ENCODE peak calls at places on chromosomes 3 and 15, in five cellular contexts. One of them, this sample, is unnamed.
A peak's percentile ranks its signal among the peaks of the same experiment; 100 is the strongest.

GRCh38 chr15:69668963-69669362 is 216.3 kb downstream of the RPLP1 start:
- DNase-seq in K562: no peak
- DNase-seq in A549: no peak
- DNase-seq in GM12878: peak; percentile 82
- DNase-seq in HepG2: no peak
- DNase-seq in this sample: no peak

GRCh38 chr15:70584838-70585706 is 178.3 kb downstream of the UACA start:
- DNase-seq in K562: no peak
- DNase-seq in HepG2: peak; percentile 84
- DNase-seq in A549: peak; percentile 52
- DNase-seq in GM12878: no peak
- DNase-seq in this sample: peak; percentile 41

GRCh38 chr3:187020376-187020775 is 90.0 kb downstream of the ST6GAL1 start:
- DNase-seq in K562: no peak
- DNase-seq in A549: no peak
- DNase-seq in GM12878: no peak
- DNase-seq in HepG2: no peak
- DNase-seq in this sample: no peak

GRCh38 chr3:13064469-13064868 is 8.8 kb downstream of the IQSEC1 start:
- DNase-seq in K562: no peak
- DNase-seq in GM12878: no peak
- DNase-seq in HepG2: no peak
- DNase-seq in A549: no peak
- DNase-seq in this sample: no peak

GRCh38 chr3:196073188-196073838 is 8.6 kb downstream of the TFRC start:
- DNase-seq in K562: peak; percentile 75
- DNase-seq in GM12878: peak; percentile 50
- DNase-seq in A549: peak; percentile 58
- DNase-seq in HepG2: peak; percentile 40
- DNase-seq in this sample: peak; percentile 69

GRCh38 chr15:61364871-61365270 is 135.8 kb upstream of the RORA start:
- DNase-seq in HepG2: peak; percentile 18
- DNase-seq in GM12878: no peak
- DNase-seq in A549: no peak
- DNase-seq in K562: no peak
- DNase-seq in this sample: peak; percentile 44

GRCh38 chr15:38768970-38769369 is 204.4 kb upstream of the RASGRP1 start:
- DNase-seq in K562: peak; percentile 12
- DNase-seq in A549: peak; percentile 14
- DNase-seq in HepG2: no peak
- DNase-seq in GM12878: no peak
- DNase-seq in this sample: peak; percentile 15

GRCh38 chr15:42338500-42338899 is 20.8 kb upstream of the CAPN3 start:
- DNase-seq in HepG2: no peak
- DNase-seq in K562: no peak
- DNase-seq in A549: no peak
- DNase-seq in GM12878: no peak
- DNase-seq in this sample: no peak

GRCh38 chr15:68695061-68695595 is 116.3 kb downstream of the CORO2B start:
- DNase-seq in GM12878: no peak
- DNase-seq in A549: no peak
- DNase-seq in K562: no peak
- DNase-seq in HepG2: no peak
- DNase-seq in this sample: no peak

GRCh38 chr3:109994853-109995252 is 657.5 kb upstream of the DPPA4 start:
- DNase-seq in HepG2: no peak
- DNase-seq in K562: no peak
- DNase-seq in GM12878: no peak
- DNase-seq in A549: no peak
- DNase-seq in this sample: no peak

GRCh38 chr3:177109688-177110087 is 87.6 kb downstream of the TBL1XR1 start:
- DNase-seq in A549: peak; percentile 4
- DNase-seq in HepG2: no peak
- DNase-seq in GM12878: no peak
- DNase-seq in K562: peak; percentile 21
- DNase-seq in this sample: no peak

GRCh38 chr15:44706946-44707636 is 4.0 kb downstream of the PATL2 start:
- DNase-seq in K562: no peak
- DNase-seq in GM12878: no peak
- DNase-seq in A549: no peak
- DNase-seq in HepG2: no peak
- DNase-seq in this sample: no peak

GRCh38 chr3:17742092-17742836 is at the start of gene TBC1D5:
- DNase-seq in HepG2: peak; percentile 94
- DNase-seq in GM12878: peak; percentile 91
- DNase-seq in K562: peak; percentile 99
- DNase-seq in A549: peak; percentile 98
- DNase-seq in this sample: peak; percentile 89

GRCh38 chr3:54870423-54870822 is 57.4 kb downstream of the LRTM1 start:
- DNase-seq in GM12878: no peak
- DNase-seq in HepG2: peak; percentile 14
- DNase-seq in K562: peak; percentile 21
- DNase-seq in A549: peak; percentile 47
- DNase-seq in this sample: no peak

GRCh38 chr3:170721563-170721962 is 135.7 kb upstream of the SLC7A14 start:
- DNase-seq in GM12878: no peak
- DNase-seq in HepG2: no peak
- DNase-seq in K562: no peak
- DNase-seq in A549: no peak
- DNase-seq in this sample: no peak

GRCh38 chr15:64911317-64912186 is at the start of gene ANKDD1A:
- DNase-seq in HepG2: no peak
- DNase-seq in K562: no peak
- DNase-seq in A549: peak; percentile 70
- DNase-seq in GM12878: no peak
- DNase-seq in this sample: peak; percentile 90

GRCh38 chr3:153577059-153577736 is 415.2 kb downstream of the RAP2B start:
- DNase-seq in A549: no peak
- DNase-seq in GM12878: no peak
- DNase-seq in K562: no peak
- DNase-seq in HepG2: no peak
- DNase-seq in this sample: no peak

GRCh38 chr3:52851348-52851747 is 16.5 kb upstream of the MUSTN1 start:
- DNase-seq in A549: peak; percentile 62
- DNase-seq in K562: peak; percentile 52
- DNase-seq in HepG2: peak; percentile 58
- DNase-seq in GM12878: no peak
- DNase-seq in this sample: peak; percentile 53

GRCh38 chr3:25604107-25604805 is 60.5 kb downstream of the TOP2B start:
- DNase-seq in GM12878: no peak
- DNase-seq in HepG2: no peak
- DNase-seq in K562: peak; percentile 86
- DNase-seq in A549: peak; percentile 34
- DNase-seq in this sample: no peak

GRCh38 chr15:90044916-90045371 is 43.8 kb downstream of the ZNF710 start:
- DNase-seq in K562: no peak
- DNase-seq in GM12878: no peak
- DNase-seq in A549: no peak
- DNase-seq in HepG2: no peak
- DNase-seq in this sample: no peak

DNA sequence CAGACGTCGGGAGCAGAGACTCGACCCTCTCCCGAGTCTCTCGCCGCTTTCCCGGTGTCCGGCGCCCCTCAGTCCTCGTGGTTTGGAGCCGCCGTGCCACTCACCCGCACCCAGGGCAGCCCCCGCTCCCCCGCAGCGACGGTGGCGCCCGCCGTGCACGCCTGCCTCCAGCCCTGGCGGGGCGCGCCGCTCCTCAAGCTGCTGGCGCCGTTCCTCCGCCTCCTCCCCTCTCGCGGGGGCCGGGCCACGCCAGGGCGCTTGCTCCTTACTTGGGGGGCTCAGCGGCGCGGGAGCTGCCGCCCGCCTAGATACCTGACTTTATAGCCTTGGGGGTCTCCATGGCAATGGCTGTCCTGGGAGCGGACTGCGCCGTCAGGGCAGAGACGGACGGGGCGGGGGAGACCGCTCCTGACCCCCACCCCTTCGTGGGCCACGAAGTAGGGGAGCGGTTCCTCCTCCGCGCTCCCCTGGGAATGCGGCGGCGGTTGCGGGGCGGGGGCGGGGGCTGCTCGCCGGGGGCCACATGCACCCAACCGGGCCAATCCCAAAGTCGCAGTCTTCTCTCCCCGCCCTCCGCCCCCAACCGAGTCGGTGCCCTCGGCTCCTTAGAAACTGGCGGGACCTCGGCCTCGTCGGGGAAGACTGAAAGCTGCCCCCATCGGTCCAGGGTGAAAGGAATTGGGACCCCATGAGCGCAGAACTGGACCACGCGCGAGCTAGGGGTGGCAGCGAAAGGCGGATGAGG is at the start of gene ANKRD63:
- DNase-seq in GM12878: no peak
- DNase-seq in K562: peak; percentile 58
- DNase-seq in A549: no peak
- DNase-seq in HepG2: no peak
- DNase-seq in this sample: no peak
- TF ChIP-seq USF2 in GM12878: no peak
- TF ChIP-seq USF2 in K562: no peak
- TF ChIP-seq USF2 in A549: no peak
- TF ChIP-seq USF2 in HepG2: no peak
- TF ChIP-seq USF2 in this sample: no peak

DNA sequence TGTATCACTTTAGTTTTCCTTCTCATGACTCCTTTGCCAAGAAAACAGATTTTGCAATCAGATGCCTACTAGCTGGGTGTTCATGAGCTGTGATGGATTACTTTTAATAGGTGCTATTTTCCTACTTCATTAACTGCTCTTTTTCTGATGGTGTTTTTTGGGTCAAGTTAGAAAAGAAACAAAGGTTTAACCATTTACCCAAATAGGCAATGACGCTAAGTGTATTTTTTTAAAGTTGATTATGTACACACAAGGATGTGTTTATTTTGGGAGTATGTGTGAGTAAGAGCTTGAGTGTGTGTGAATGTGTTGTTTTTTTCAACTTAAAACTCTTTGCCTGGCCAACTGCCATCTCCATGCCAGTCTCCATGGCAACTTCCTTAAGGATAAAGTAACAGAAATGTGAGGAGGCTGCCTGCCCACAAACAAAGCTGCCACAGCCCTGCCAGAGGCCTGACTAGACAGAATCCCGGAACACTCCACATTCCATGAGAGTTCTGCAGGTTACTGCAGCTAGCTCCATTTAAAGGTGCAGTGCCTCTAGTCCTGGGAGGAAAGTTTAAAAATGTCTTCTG is 215.6 kb upstream of the RBMS3 start:
- DNase-seq in K562: no peak
- DNase-seq in GM12878: no peak
- DNase-seq in A549: peak; percentile 95
- DNase-seq in HepG2: no peak
- DNase-seq in this sample: peak; percentile 34
- TF ChIP-seq KDM1A in K562: no peak
- TF ChIP-seq KDM1A in GM12878: no peak
- TF ChIP-seq KDM1A in A549: no peak
- TF ChIP-seq KDM1A in HepG2: no peak
- TF ChIP-seq KDM1A in this sample: no peak

GRCh38 chr3:102687851-102688555 is 253.2 kb downstream of the ZPLD1 start:
- DNase-seq in A549: no peak
- DNase-seq in GM12878: no peak
- DNase-seq in K562: no peak
- DNase-seq in HepG2: no peak
- DNase-seq in this sample: no peak
- TF ChIP-seq USF2 in A549: no peak
- TF ChIP-seq USF2 in GM12878: no peak
- TF ChIP-seq USF2 in K562: no peak
- TF ChIP-seq USF2 in HepG2: no peak
- TF ChIP-seq USF2 in this sample: no peak

GRCh38 chr3:127654374-127654773 is 18.4 kb upstream of the ABTB1 start:
- DNase-seq in HepG2: no peak
- DNase-seq in GM12878: no peak
- DNase-seq in A549: no peak
- DNase-seq in K562: no peak
- DNase-seq in this sample: no peak

GRCh38 chr3:127650236-127650635 is 21.3 kb downstream of the PODXL2 start:
- DNase-seq in A549: no peak
- DNase-seq in GM12878: no peak
- DNase-seq in K562: no peak
- DNase-seq in HepG2: no peak
- DNase-seq in this sample: no peak

GRCh38 chr3:127655641-127656040 is 17.1 kb upstream of the ABTB1 start:
- DNase-seq in K562: no peak
- DNase-seq in GM12878: no peak
- DNase-seq in A549: no peak
- DNase-seq in HepG2: no peak
- DNase-seq in this sample: no peak

GRCh38 chr3:127652246-127652995 is 20.3 kb upstream of the ABTB1 start:
- DNase-seq in HepG2: peak; percentile 37
- DNase-seq in A549: peak; percentile 58
- DNase-seq in GM12878: no peak
- DNase-seq in K562: peak; percentile 47
- DNase-seq in this sample: no peak

DNA sequence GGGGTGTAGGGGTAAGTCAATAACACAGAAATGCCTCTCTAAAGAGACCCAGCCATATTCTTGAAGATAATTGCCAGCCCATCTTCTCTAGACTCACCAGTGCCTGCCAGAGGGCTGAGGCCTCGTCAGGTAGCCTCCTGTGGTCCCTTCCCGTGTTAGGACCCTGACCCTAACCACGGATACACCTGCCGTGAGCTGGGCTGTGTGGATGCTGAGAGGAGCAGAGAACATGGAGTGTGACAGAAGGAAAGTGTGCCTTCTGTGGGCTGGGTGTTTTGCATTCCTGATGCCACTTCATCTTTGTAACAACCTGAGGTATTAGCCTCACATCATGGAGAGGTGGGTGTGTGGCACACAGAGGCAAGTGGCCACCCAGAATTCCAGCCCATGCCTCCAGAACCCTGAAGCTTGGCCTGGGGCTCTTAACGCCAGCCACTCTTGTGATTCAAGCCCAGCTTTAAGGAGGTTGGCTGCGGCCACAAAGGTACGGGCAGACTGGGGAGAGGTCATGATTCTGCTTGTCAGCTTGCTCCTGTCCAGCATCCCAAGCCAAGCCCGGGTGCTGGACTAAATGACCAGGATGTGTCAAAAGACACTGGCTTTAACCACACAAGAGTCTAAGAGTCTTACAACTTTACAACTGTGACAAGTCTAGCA is 21.1 kb upstream of the ABTB1 start:
- DNase-seq in K562: no peak
- DNase-seq in GM12878: no peak
- DNase-seq in HepG2: no peak
- DNase-seq in A549: no peak
- DNase-seq in this sample: no peak
- TF ChIP-seq KDM1A in K562: no peak
- TF ChIP-seq KDM1A in GM12878: no peak
- TF ChIP-seq KDM1A in HepG2: no peak
- TF ChIP-seq KDM1A in A549: no peak
- TF ChIP-seq KDM1A in this sample: no peak